ENCODE peak calls at places on chromosome 17, in four cellular contexts. L, E, Y and O are unnamed samples.

GRCh38 chr17:47192549-47192948 is 3.5 kb upstream of the CDC27 start:
- DNase-seq in E (peak), Y (no peak), L (no peak), O (no peak)

GRCh38 chr17:1022278-1023024 is 25.5 kb downstream of the TIMM22 start:
- DNase-seq in Y (no peak), E (no peak), L (no peak), O (no peak)

GRCh38 chr17:57530508-57530907 is 214.6 kb downstream of the CCDC182 start:
- DNase-seq in E (no peak), L (peak), Y (no peak), O (peak)

GRCh38 chr17:68368387-68368786 is 77.1 kb downstream of the ARSG start:
- DNase-seq in Y (no peak), L (no peak), E (no peak), O (no peak)

GRCh38 chr17:61128671-61129115 is 270.9 kb upstream of the TBX2 start:
- DNase-seq in L (no peak), Y (peak), E (peak), O (peak)

GRCh38 chr17:13162361-13162760 is 144.5 kb upstream of the ELAC2 start:
- DNase-seq in Y (no peak), E (no peak), L (no peak), O (no peak)

GRCh38 chr17:61139219-61139618 is 260.4 kb upstream of the TBX2 start:
- DNase-seq in E (peak), L (peak), Y (peak), O (peak)

GRCh38 chr17:15651001-15651582 is 31.6 kb upstream of the FBXW10B start:
- DNase-seq in L (no peak), Y (no peak), E (peak), O (no peak)

GRCh38 chr17:28199728-28200127 is 119.3 kb upstream of the TMEM97 start:
- DNase-seq in L (no peak), E (no peak), Y (no peak), O (no peak)

GRCh38 chr17:50201226-50201854 is at the start of gene COL1A1:
- DNase-seq in Y (peak), L (peak), E (peak), O (peak)

DNA sequence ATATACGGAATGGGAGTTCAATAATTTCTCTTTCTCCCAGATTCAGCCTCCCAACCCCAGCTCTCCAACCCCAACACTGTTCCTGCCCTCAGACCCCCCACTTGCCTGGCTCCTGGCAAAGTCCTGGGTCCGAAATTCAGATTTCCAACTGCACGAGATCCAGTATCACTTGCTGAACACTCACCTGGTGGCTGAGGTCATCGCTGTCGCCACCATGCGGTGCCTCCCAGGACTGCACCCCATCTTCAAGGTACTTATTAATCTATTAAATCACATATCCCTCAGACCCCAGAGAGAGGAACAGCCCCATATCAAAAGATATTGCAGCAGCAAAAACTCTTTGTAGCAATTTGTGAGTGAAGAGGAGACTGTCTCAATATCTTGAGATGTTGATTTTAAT is 5.7 kb downstream of the ALOX12 start:
- DNase-seq in L (no peak), Y (peak), E (peak), O (no peak)
- TF ChIP-seq CTCF in L (peak), Y (peak), E (peak), O (peak)

GRCh38 chr17:19258371-19258770 is 21.2 kb downstream of the EPN2 start:
- DNase-seq in L (no peak), Y (no peak), E (no peak), O (no peak)

GRCh38 chr17:19264277-19264676 is 27.1 kb downstream of the EPN2 start:
- DNase-seq in E (no peak), Y (no peak), L (no peak), O (no peak)

GRCh38 chr17:19262650-19263620 is 25.8 kb downstream of the EPN2 start:
- DNase-seq in Y (peak), L (peak), E (peak), O (peak)

GRCh38 chr17:19263621-19264010 is 26.4 kb downstream of the EPN2 start:
- DNase-seq in Y (peak), L (peak), E (peak), O (peak)

GRCh38 chr17:19260958-19261357 is 23.8 kb downstream of the EPN2 start:
- DNase-seq in E (no peak), L (no peak), Y (no peak), O (no peak)
- TF ChIP-seq CTCF in E (no peak), L (peak), Y (no peak), O (no peak)

GRCh38 chr17:77501751-77502625 is 361.2 kb downstream of the SEC14L1 start:
- DNase-seq in L (no peak), E (no peak), Y (no peak), O (no peak)

GRCh38 chr17:77498875-77499698 is 358.3 kb downstream of the SEC14L1 start:
- DNase-seq in E (no peak), L (no peak), Y (no peak), O (no peak)

GRCh38 chr17:77502626-77503292 is 362.0 kb downstream of the SEC14L1 start:
- DNase-seq in E (no peak), L (no peak), Y (no peak), O (no peak)

GRCh38 chr17:77499699-77500435 is 359.1 kb downstream of the SEC14L1 start:
- DNase-seq in Y (no peak), E (no peak), L (no peak), O (no peak)

GRCh38 chr17:77501101-77501566 is 360.4 kb downstream of the SEC14L1 start:
- DNase-seq in L (no peak), Y (peak), E (peak), O (no peak)
- TF ChIP-seq CTCF in L (peak), Y (peak), E (peak), O (peak)

GRCh38 chr17:75601057-75601987 is 13.7 kb downstream of the MYO15B start:
- DNase-seq in L (peak), E (peak), Y (peak), O (peak)
- TF ChIP-seq CTCF in L (peak), E (peak), Y (peak), O (peak)

DNA sequence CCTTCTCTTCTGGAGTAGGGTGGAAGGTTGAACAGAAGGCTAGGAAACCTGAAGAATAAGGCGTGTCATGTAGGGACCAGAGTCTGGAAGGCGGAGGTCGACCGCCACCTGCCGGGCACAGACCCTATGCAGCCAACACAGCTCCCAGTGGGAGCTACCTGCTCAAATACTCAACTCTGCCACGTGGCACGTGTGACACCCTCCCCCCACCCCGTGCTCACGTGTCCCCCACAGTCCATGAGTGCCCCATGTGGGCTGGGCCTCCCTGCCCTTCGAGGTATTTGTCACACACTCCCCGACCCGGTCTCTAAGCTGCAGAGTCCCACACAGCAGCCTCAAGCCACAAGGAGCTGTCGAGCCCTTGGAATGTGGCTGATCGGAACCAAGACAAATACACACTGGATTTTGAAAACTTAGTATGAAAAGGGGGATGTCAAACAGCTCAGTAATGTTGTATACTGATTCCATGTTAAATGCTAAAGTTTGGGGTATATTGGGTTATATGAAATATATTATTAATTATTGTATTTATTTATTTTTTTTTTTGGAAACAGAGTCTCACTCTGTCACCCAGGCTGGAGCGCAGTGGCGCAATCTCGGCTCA is 11.7 kb downstream of the HID1 start:
- DNase-seq in L (peak), E (peak), Y (peak), O (no peak)
- TF ChIP-seq CTCF in L (no peak), E (peak), Y (peak), O (peak)

GRCh38 chr17:31415004-31415454 is 23.6 kb downstream of the RAB11FIP4 start:
- DNase-seq in E (no peak), Y (no peak), L (no peak), O (no peak)
- TF ChIP-seq CTCF in E (no peak), Y (no peak), L (no peak), O (no peak)

GRCh38 chr17:82225368-82226029 is 3.3 kb upstream of the SLC16A3 start:
- DNase-seq in E (no peak), Y (no peak), L (no peak), O (no peak)
- TF ChIP-seq CTCF in E (no peak), Y (no peak), L (no peak), O (no peak)